ENCODE peak calls at places on chromosome 13, in eight cellular contexts. H, A, I, T, M, J, V and S are unnamed samples.
A peak's percentile ranks its signal among the peaks of the same experiment; 100 is the strongest.

GRCh38 chr13:75764251-75764650 is 128.1 kb downstream of the LMO7 start:
- DNase-seq in H (no peak), A (no peak), I (no peak), T (no peak), M (peak; percentile 41), J (no peak), V (no peak), S (no peak)

GRCh38 chr13:44219808-44220544 is 153.6 kb upstream of the SERP2 start:
- DNase-seq in H (peak; percentile 92), A (no peak), I (no peak), T (peak; percentile 87), M (no peak), J (no peak), V (no peak), S (no peak)

GRCh38 chr13:75326173-75327131 is 155.5 kb downstream of the TBC1D4 start:
- DNase-seq in H (peak; percentile 60), A (no peak), I (peak; percentile 27), T (no peak), M (no peak), J (no peak), V (no peak), S (no peak)

GRCh38 chr13:79531542-79532239 is 50.7 kb downstream of the NDFIP2 start:
- DNase-seq in H (no peak), A (no peak), I (no peak), T (no peak), M (no peak), J (no peak), V (no peak), S (no peak)

GRCh38 chr13:49977992-49978391 is 18.9 kb upstream of the TRIM13 start:
- DNase-seq in H (no peak), A (no peak), I (no peak), T (no peak), M (no peak), J (no peak), V (no peak), S (no peak)

GRCh38 chr13:91557328-91557727 is 158.9 kb downstream of the GPC5 start:
- DNase-seq in H (no peak), A (no peak), I (no peak), T (no peak), M (no peak), J (no peak), V (no peak), S (no peak)

GRCh38 chr13:39462456-39462855 is 140.5 kb downstream of the LHFPL6 start:
- DNase-seq in H (peak; percentile 67), A (no peak), I (no peak), T (no peak), M (no peak), J (no peak), V (no peak), S (no peak)

GRCh38 chr13:84994582-84994981 is 804.6 kb downstream of the SLITRK6 start:
- DNase-seq in H (peak; percentile 26), A (no peak), I (no peak), T (peak; percentile 67), M (no peak), J (no peak), V (no peak), S (no peak)

GRCh38 chr13:64164435-64164834 is 2748.8 kb upstream of the PCDH20 start:
- DNase-seq in H (no peak), A (no peak), I (no peak), T (no peak), M (peak; percentile 8), J (no peak), V (no peak), S (peak; percentile 14)

GRCh38 chr13:112131081-112131739 is 64.3 kb downstream of the SOX1 start:
- DNase-seq in H (no peak), A (no peak), I (no peak), T (no peak), M (no peak), J (no peak), V (no peak), S (no peak)

GRCh38 chr13:84574851-84575250 is 692.6 kb upstream of the SLITRK1 start:
- DNase-seq in H (peak; percentile 29), A (no peak), I (no peak), T (peak; percentile 36), M (no peak), J (no peak), V (no peak), S (no peak)

GRCh38 chr13:32409561-32410440 is 18.1 kb downstream of the N4BP2L1 start:
- DNase-seq in H (peak; percentile 79), A (no peak), I (peak; percentile 78), T (no peak), M (peak; percentile 49), J (no peak), V (no peak), S (no peak)

GRCh38 chr13:73751290-73751689 is 382.9 kb downstream of the KLF12 start:
- DNase-seq in H (no peak), A (no peak), I (no peak), T (peak; percentile 54), M (no peak), J (no peak), V (no peak), S (no peak)

GRCh38 chr13:36193151-36193855 is 21.1 kb downstream of the SOHLH2 start:
- DNase-seq in H (peak; percentile 49), A (no peak), I (no peak), T (peak; percentile 63), M (no peak), J (no peak), V (no peak), S (no peak)

GRCh38 chr13:42373048-42373812 is 101.3 kb downstream of the AKAP11 start:
- DNase-seq in H (no peak), A (no peak), I (no peak), T (no peak), M (no peak), J (no peak), V (no peak), S (no peak)

GRCh38 chr13:39407786-39408185 is 195.2 kb downstream of the LHFPL6 start:
- DNase-seq in H (no peak), A (no peak), I (no peak), T (no peak), M (no peak), J (no peak), V (no peak), S (no peak)

GRCh38 chr13:91203430-91203829 is 144.1 kb upstream of the MIR17HG start:
- DNase-seq in H (no peak), A (no peak), I (no peak), T (no peak), M (no peak), J (no peak), V (no peak), S (no peak)

GRCh38 chr13:99545979-99546378 is 44.7 kb downstream of the TM9SF2 start:
- DNase-seq in H (no peak), A (no peak), I (no peak), T (no peak), M (no peak), J (no peak), V (no peak), S (no peak)

GRCh38 chr13:23725922-23726321 is 155.7 kb downstream of the TNFRSF19 start:
- DNase-seq in H (no peak), A (no peak), I (no peak), T (no peak), M (no peak), J (no peak), V (no peak), S (no peak)

GRCh38 chr13:36282818-36283432 is 14.7 kb downstream of the CCDC169 start:
- DNase-seq in H (peak; percentile 39), A (no peak), I (no peak), T (peak; percentile 60), M (no peak), J (no peak), V (no peak), S (no peak)

GRCh38 chr13:28140433-28141125 is 2.2 kb downstream of the PAN3 start:
- DNase-seq in H (peak; percentile 32), A (no peak), I (no peak), T (peak; percentile 50), M (no peak), J (no peak), V (no peak), S (no peak)

GRCh38 chr13:24891476-24892108 is 127.6 kb downstream of the RNF17 start:
- DNase-seq in H (no peak), A (no peak), I (no peak), T (no peak), M (no peak), J (no peak), V (no peak), S (no peak)

GRCh38 chr13:24893863-24894262 is 129.9 kb downstream of the RNF17 start:
- DNase-seq in H (no peak), A (no peak), I (no peak), T (no peak), M (no peak), J (no peak), V (no peak), S (no peak)

GRCh38 chr13:24892844-24893243 is 128.9 kb downstream of the RNF17 start:
- DNase-seq in H (peak; percentile 38), A (no peak), I (no peak), T (no peak), M (no peak), J (no peak), V (no peak), S (no peak)

GRCh38 chr13:24894972-24895300 is 131.0 kb downstream of the RNF17 start:
- DNase-seq in H (no peak), A (no peak), I (no peak), T (no peak), M (no peak), J (no peak), V (no peak), S (no peak)

GRCh38 chr13:24894277-24894971 is 130.5 kb downstream of the RNF17 start:
- DNase-seq in H (no peak), A (no peak), I (no peak), T (no peak), M (no peak), J (no peak), V (no peak), S (no peak)
- H3K36me3 ChIP-seq in H (peaks cover 5% of the 10 kb centered on the region), A (no peaks in the 10 kb centered on the region), I (no peaks in the 10 kb centered on the region), T (peaks cover 6% of the 10 kb centered on the region), M (no peaks in the 10 kb centered on the region), J (peaks cover 9% of the 10 kb centered on the region), V (no peaks in the 10 kb centered on the region), S (no peaks in the 10 kb centered on the region)

DNA sequence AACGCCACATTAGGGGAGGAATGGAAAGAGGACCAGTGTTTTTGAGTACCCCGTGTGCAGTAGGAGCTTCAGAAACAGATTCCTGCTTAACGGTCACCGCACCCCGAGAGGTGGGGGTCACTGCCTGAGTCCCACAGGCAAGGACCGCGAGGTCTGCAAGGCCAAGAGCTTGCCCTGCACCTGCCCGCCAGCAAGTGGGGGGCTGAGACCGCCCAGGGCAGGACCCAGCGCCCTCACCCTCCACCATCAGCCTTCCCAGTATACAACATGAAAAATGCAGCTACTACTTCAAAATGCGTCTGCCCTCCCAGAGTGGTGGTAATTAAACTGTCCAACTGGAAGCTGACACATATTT is 44.9 kb downstream of the COL4A1 start:
- DNase-seq in H (no peak), A (no peak), I (no peak), T (no peak), M (no peak), J (no peak), V (no peak), S (no peak)
- TF ChIP-seq CTCF in H (no peak), A (no peak), I (no peak), T (no peak), M (no peak), J (no peak), V (no peak), S (no peak)

GRCh38 chr13:30364133-30364532 is 56.8 kb upstream of the KATNAL1 start:
- DNase-seq in H (peak; percentile 60), A (no peak), I (no peak), T (no peak), M (no peak), J (no peak), V (no peak), S (no peak)
- H3K4me1 ChIP-seq in H (peaks cover 3% of the 10 kb centered on the region), A (no peaks in the 10 kb centered on the region), I (no peaks in the 10 kb centered on the region), T (no peaks in the 10 kb centered on the region), M (peaks cover 3% of the 10 kb centered on the region), J (peaks cover 5% of the 10 kb centered on the region), V (no peaks in the 10 kb centered on the region), S (no peaks in the 10 kb centered on the region)

GRCh38 chr13:98450495-98451167 is 126.3 kb downstream of the STK24 start:
- DNase-seq in H (peak; percentile 32), A (no peak), I (no peak), T (no peak), M (peak; percentile 65), J (no peak), V (no peak), S (no peak)
- H3K36me3 ChIP-seq in H (peaks cover 19% of the 10 kb centered on the region), A (peaks cover 13% of the 10 kb centered on the region), I (no peaks in the 10 kb centered on the region), T (peaks cover 14% of the 10 kb centered on the region), M (peaks cover 13% of the 10 kb centered on the region), J (peaks cover 46% of the 10 kb centered on the region), V (no peaks in the 10 kb centered on the region), S (peaks cover 9% of the 10 kb centered on the region)